ENCODE peak calls at places on chromosomes 16 and 17, in eight cellular contexts. P is adrenal gland, G is psoas muscle, A is PC-3, Y is ovary, S is H1, R is cardiac muscle cell, K is transverse colon. W is an unnamed sample. For H3K4me1, the result is how much of the 10 kb centered on the place peaks cover.

GRCh38 chr16:84413605-84414004 is 45.3 kb downstream of the ATP2C2 start:
- DNase-seq in P (no peak), G (no peak), A (no peak), Y (no peak), S (no peak), R (no peak), K (no peak), W (no peak)

GRCh38 chr16:4862639-4863038 is 15.4 kb downstream of the UBN1 start:
- DNase-seq in P (no peak), G (no peak), A (peak), Y (no peak), S (no peak), R (no peak), K (no peak), W (peak)

GRCh38 chr17:74235040-74235581 is 21.7 kb downstream of the TTYH2 start:
- DNase-seq in P (no peak), G (no peak), A (no peak), Y (no peak), S (no peak), R (no peak), K (no peak), W (no peak)

GRCh38 chr17:58421711-58422110 is 4.4 kb upstream of the RNF43 start:
- DNase-seq in P (no peak), G (no peak), A (no peak), Y (no peak), S (no peak), R (no peak), K (no peak), W (no peak)

GRCh38 chr16:46693598-46693997 is 4.1 kb downstream of the ORC6 start:
- DNase-seq in P (no peak), G (no peak), A (no peak), Y (no peak), S (no peak), R (no peak), K (no peak), W (no peak)

GRCh38 chr16:11233727-11234376 is 22.2 kb downstream of the SOCS1 start:
- DNase-seq in P (no peak), G (no peak), A (no peak), Y (no peak), S (peak), R (no peak), K (peak), W (no peak)

GRCh38 chr17:49483588-49484509 is 11.2 kb upstream of the NGFR start:
- DNase-seq in P (no peak), G (no peak), A (no peak), Y (no peak), S (no peak), R (no peak), K (no peak), W (no peak)

GRCh38 chr16:88067530-88068411 is 116.5 kb downstream of the BANP start:
- DNase-seq in P (no peak), G (no peak), A (no peak), Y (peak), S (no peak), R (no peak), K (no peak), W (no peak)

GRCh38 chr17:51848451-51848850 is 310.1 kb downstream of the CA10 start:
- DNase-seq in P (no peak), G (no peak), A (peak), Y (no peak), S (no peak), R (no peak), K (no peak), W (no peak)

GRCh38 chr16:49016461-49016860 is 265.2 kb downstream of the CBLN1 start:
- DNase-seq in P (no peak), G (no peak), A (no peak), Y (no peak), S (peak), R (no peak), K (no peak), W (no peak)

GRCh38 chr17:79562117-79562805 is 48.6 kb downstream of the RBFOX3 start:
- DNase-seq in P (no peak), G (no peak), A (no peak), Y (no peak), S (no peak), R (peak), K (no peak), W (no peak)

GRCh38 chr17:280216-280615 is 72.4 kb downstream of the RPH3AL start:
- DNase-seq in P (no peak), G (no peak), A (no peak), Y (peak), S (no peak), R (no peak), K (no peak), W (peak)

GRCh38 chr16:49884033-49884707 is 28.3 kb upstream of the ZNF423 start:
- DNase-seq in P (no peak), G (no peak), A (no peak), Y (no peak), S (no peak), R (no peak), K (peak), W (no peak)

GRCh38 chr17:21058098-21058893 is 15.5 kb upstream of the USP22 start:
- DNase-seq in P (no peak), G (no peak), A (peak), Y (no peak), S (no peak), R (no peak), K (no peak), W (no peak)

GRCh38 chr16:23950898-23951297 is 115.1 kb downstream of the PRKCB start:
- DNase-seq in P (no peak), G (no peak), A (no peak), Y (no peak), S (no peak), R (no peak), K (no peak), W (no peak)

GRCh38 chr16:80300876-80301275 is 239.9 kb upstream of the DYNLRB2 start:
- DNase-seq in P (no peak), G (no peak), A (no peak), Y (no peak), S (no peak), R (peak), K (no peak), W (no peak)

DNA sequence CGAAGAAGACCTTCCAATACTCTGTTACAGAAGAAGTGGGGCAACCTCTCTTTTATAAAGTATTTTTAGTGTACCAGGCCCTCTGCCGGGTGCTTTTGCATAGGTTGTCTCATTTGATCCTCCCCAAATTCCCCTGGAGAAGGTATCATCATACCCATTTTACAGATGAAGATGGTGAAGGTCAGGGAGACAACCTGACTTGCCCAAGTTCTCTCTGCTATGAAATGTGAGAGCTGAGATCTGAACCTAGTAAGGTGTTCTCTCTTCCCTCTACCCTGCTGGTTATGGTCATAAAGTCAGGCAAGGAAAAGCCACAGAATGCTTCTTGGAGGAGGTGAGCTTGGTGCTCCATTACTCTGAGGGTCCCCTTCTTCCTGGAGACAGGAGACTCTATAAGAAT is 28.1 kb upstream of the HERPUD1 start:
- DNase-seq in P (no peak), G (no peak), A (no peak), Y (no peak), S (no peak), R (no peak), K (no peak), W (no peak)
- H3K27ac ChIP-seq in P (no peak), G (no peak), A (no peak), Y (no peak), S (no peak), R (no peak), K (no peak), W (no peak)

GRCh38 chr16:14530046-14530445 is 100.0 kb downstream of the PARN start:
- DNase-seq in P (no peak), G (no peak), A (no peak), Y (no peak), S (no peak), R (no peak), K (no peak), W (no peak)
- H3K4me1 ChIP-seq in P (under half), G (under half), A (under half), Y (under half), S (under half), R (under half), K (under half), W (under half)

DNA sequence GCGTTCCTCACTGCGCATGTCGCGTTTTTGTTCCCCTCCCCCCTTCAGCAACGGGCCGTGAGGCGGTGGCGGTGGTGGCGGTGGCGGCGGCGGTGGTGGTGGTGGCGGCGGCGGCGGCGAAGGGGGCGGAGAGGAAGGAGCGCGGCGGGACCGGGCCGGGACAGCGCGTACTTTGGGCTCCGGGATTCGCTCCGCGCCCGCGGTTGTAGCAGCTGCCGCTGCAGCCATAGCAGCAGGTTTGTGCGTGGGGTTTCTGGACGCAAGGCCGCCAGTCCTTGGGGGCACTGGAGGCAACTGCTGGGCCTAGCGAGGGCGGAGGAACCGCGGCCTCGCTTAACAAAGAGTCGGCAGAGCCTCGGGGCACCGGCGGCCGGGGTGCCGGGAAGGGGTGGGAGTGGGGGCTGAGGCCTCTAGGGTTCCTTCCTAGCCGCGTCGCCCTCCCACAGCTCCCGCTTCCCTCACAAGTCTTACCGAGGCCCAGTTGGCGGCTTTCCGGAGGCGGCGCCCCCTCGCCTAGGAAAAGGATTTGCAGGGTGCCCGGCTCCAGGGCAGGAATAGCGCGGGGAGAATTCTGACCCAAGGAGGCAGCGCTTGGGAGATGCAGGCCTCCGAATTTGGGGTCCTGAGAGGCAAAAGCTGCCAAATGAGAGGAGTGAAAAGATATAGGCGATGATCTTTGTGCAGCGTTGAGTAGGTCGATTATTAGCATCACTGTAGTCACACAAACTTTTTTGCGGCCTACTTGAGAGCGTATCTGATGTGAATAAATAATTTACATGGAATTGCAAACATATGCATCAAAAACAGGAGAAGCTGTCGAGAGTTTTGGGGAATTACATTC is at the start of gene DDX42:
- DNase-seq in P (peak), G (peak), A (peak), Y (peak), S (no peak), R (peak), K (peak), W (peak)
- TF ChIP-seq CTCF in P (no peak), G (no peak), A (no peak), Y (no peak), S (no peak), R (peak), K (no peak), W (no peak)

GRCh38 chr16:89410322-89410721 is 80.0 kb downstream of the ANKRD11 start:
- DNase-seq in P (no peak), G (no peak), A (no peak), Y (no peak), S (no peak), R (no peak), K (no peak), W (no peak)
- H3K27ac ChIP-seq in P (peak), G (peak), A (no peak), Y (no peak), S (no peak), R (peak), K (peak), W (peak)

GRCh38 chr17:77151236-77151635 is 10.5 kb downstream of the SEC14L1 start:
- DNase-seq in P (no peak), G (no peak), A (no peak), Y (no peak), S (no peak), R (no peak), K (no peak), W (no peak)
- H3K4me1 ChIP-seq in P (half or more), G (half or more), A (under half), Y (under half), S (under half), R (under half), K (under half), W (under half)

GRCh38 chr17:44005865-44006580 is 1.6 kb downstream of the NAGS start:
- DNase-seq in P (no peak), G (peak), A (peak), Y (no peak), S (peak), R (peak), K (peak), W (peak)
- TF ChIP-seq CTCF in P (no peak), G (no peak), A (peak), Y (no peak), S (peak), R (peak), K (peak), W (no peak)

DNA sequence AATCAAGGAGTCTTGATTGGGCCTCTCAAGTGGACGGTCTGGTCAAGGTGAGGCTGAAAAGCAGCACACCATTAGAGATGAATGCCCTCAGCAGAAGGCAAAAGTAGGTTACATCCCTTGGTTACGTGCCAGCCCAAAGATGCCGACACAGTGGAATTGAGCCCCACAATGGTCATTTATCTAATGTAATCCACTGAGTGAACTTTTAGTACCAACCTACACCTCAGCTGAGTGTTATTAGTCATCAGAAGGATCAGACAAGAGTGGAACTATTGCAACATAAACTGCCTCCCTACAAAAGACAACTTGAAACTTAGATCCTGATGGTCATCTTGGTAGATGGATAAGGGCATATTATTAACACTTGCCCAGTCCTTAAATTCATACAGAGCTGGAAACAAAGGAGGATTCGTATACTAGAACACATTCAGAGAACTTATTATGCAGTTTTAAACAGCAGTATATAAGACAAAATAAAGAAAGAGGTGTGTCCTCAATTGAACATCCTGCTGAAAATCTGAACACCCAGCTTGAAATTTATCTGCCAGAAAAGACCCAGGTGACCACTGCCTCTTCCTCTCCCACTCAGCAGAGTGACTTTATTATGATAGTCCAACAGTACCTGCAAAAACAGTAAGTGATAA is 2.8 kb downstream of the DCUN1D3 start:
- DNase-seq in P (no peak), G (peak), A (peak), Y (no peak), S (no peak), R (no peak), K (no peak), W (no peak)
- H3K27ac ChIP-seq in P (peak), G (peak), A (no peak), Y (no peak), S (no peak), R (no peak), K (no peak), W (no peak)

DNA sequence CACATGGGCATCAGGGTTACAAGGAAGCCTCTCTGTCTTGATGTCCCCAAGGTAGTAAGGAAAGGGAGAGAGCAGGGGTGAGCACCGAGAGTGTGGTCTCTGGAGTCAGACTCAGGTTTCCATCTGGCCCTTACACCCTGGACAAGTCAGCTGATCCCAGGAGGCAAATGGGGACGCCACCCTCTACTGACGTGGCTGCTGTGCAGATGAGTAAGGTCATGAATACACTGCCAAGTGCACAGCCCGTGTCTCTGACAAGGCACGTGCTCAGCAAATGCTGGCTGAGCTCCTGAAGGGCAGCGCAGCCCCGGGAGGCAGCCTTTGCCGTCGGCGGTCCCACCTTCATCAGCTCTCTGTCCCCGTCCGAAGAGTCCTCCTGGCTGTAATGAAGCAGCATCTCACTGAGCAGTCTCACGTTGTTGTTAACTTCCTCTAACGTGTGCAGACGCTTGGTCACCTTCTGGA is 19.4 kb downstream of the GGA3 start:
- DNase-seq in P (peak), G (peak), A (no peak), Y (no peak), S (no peak), R (no peak), K (no peak), W (no peak)
- H3K4me1 ChIP-seq in P (under half), G (under half), A (under half), Y (under half), S (under half), R (under half), K (under half), W (under half)

DNA sequence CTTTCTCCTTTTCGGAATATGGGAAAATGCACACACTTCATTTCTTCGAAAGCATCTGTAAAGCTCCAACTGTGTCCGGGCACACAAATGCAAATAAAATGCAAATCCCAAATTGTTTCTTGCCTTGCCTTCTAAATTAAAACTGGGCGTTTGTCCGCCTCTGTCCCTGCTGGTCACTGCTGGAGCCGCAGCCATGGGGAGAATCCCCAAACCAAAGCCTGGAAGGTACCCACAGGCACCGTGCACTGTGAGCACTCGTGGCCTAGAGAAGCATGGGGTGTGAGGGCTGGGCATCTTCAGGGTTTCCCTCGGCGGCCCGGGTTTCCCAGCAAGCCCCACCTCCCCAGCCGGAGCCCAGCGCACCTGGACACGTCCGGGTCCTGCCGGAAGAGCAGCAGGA is 2.9 kb downstream of the SLC47A2 start:
- DNase-seq in P (no peak), G (no peak), A (peak), Y (no peak), S (no peak), R (no peak), K (no peak), W (peak)
- TF ChIP-seq CTCF in P (no peak), G (no peak), A (peak), Y (no peak), S (peak), R (no peak), K (no peak), W (no peak)

W was measured in pancreas.